ENCODE peak calls at places on chromosome 11, in four cellular contexts. J, B, I and A are unnamed samples. For H3K4me1, the result is how much of the 10 kb centered on the place peaks cover.

GRCh38 chr11:34603129-34604001 is 17.5 kb upstream of the EHF start:
- DNase-seq in B (no peak), I (no peak), J (peak), A (no peak)

GRCh38 chr11:58594826-58595225 is 16.0 kb downstream of the ZFP91 start:
- DNase-seq in I (no peak), J (no peak), B (no peak), A (no peak)

GRCh38 chr11:27294654-27295053 is 68.4 kb downstream of the CCDC34 start:
- DNase-seq in J (no peak), B (no peak), I (no peak), A (no peak)

GRCh38 chr11:13251961-13252360 is 25.6 kb upstream of the BMAL1 start:
- DNase-seq in B (no peak), I (no peak), J (no peak), A (no peak)

GRCh38 chr11:71238941-71239340 is 13.4 kb downstream of the SHANK2 start:
- DNase-seq in J (no peak), B (no peak), I (no peak), A (no peak)

GRCh38 chr11:132402056-132402684 is 1031.8 kb downstream of the NTM start:
- DNase-seq in I (no peak), B (peak), J (peak), A (peak)

GRCh38 chr11:132886335-132886734 is 646.0 kb downstream of the OPCML start:
- DNase-seq in I (no peak), B (no peak), J (no peak), A (no peak)

GRCh38 chr11:85682330-85683305 is 3.4 kb downstream of the CCDC89 start:
- DNase-seq in B (no peak), J (peak), I (no peak), A (peak)

GRCh38 chr11:67032830-67033555 is 10.1 kb downstream of the SYT12 start:
- DNase-seq in J (no peak), B (no peak), I (no peak), A (peak)

GRCh38 chr11:34833602-34834001 is 82.6 kb downstream of the APIP start:
- DNase-seq in B (no peak), J (no peak), I (no peak), A (no peak)

GRCh38 chr11:19419021-19419750 is 178.4 kb upstream of the E2F8 start:
- DNase-seq in J (no peak), I (no peak), B (no peak), A (peak)

GRCh38 chr11:86047275-86047991 is 21.5 kb downstream of the PICALM start:
- DNase-seq in J (no peak), I (no peak), B (no peak), A (no peak)

GRCh38 chr11:13786688-13787087 is 118.2 kb downstream of the FAR1 start:
- DNase-seq in B (no peak), J (no peak), I (no peak), A (no peak)

GRCh38 chr11:122690801-122691649 is 35.5 kb downstream of the UBASH3B start:
- DNase-seq in B (no peak), J (no peak), I (no peak), A (no peak)
- TF ChIP-seq HDAC2 in B (no peak), J (no peak), I (no peak), A (no peak)

GRCh38 chr11:112961146-112961668 is at the start of gene NCAM1:
- DNase-seq in I (peak), B (no peak), J (peak), A (peak)
- TF ChIP-seq REST in I (no peak), B (no peak), J (no peak), A (no peak)

DNA sequence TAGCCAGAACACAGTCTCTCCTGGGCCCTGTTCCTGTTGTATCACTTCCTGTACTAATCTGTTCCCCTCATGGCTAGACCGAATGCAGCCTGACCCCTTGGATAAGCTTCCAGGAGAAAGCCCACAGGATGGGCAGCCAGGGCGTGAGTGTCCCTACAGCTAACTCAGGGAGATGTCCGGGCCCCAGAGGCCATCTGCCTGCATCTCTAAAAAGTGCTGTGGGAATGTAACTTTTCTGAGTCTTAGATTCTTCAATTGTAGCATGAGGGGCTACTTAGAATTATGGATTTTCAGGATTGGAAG is 7.7 kb upstream of the MALAT1 start:
- DNase-seq in J (peak), I (no peak), B (no peak), A (no peak)
- H3K4me1 ChIP-seq in J (half or more), I (half or more), B (half or more), A (half or more)

DNA sequence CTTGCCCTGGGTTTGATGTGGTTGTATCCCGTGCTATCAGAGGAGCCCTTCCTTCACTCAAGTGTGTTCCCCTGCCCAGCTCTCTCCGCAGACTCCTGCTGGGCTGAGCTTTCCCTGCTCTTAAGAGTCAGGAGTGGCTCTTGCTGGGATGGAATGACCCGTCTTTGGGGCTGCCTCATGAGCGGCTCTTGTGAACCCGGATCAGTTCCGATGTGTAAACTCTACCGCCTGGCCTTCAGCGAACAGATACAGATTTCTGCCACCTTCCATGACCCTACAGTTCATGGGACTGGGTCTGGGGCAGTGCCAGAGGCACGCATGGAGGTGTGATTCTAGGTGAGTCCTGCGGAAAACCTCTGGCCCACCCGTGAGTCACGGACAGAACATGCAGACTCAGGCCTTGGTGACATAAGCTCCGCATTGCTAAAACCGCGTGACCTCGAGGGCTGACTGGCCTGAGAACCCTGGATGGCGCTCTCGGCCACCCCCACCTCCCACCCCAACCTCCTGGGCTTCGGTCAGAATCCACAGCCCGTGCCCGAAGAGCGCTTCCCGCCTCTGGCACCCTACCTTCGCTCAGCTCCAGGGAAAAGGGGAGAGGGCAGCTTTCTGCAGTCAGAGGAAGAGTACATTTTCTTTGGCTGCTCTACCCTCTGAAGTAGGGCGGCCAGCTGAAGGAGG is 1.3 kb upstream of the ZBTB16 start:
- DNase-seq in B (no peak), I (no peak), J (no peak), A (no peak)
- TF ChIP-seq HDAC2 in B (no peak), I (no peak), J (no peak), A (no peak)

GRCh38 chr11:45796461-45796861 is 8.5 kb upstream of the SLC35C1 start:
- DNase-seq in J (no peak), B (no peak), I (no peak), A (no peak)

GRCh38 chr11:45795379-45795778 is 9.6 kb upstream of the SLC35C1 start:
- DNase-seq in B (no peak), I (no peak), J (peak), A (no peak)

GRCh38 chr11:45791524-45791923 is 13.4 kb upstream of the SLC35C1 start:
- DNase-seq in J (no peak), I (peak), B (no peak), A (no peak)

GRCh38 chr11:45798793-45799441 is 6.0 kb upstream of the SLC35C1 start:
- DNase-seq in J (no peak), I (peak), B (no peak), A (no peak)

DNA sequence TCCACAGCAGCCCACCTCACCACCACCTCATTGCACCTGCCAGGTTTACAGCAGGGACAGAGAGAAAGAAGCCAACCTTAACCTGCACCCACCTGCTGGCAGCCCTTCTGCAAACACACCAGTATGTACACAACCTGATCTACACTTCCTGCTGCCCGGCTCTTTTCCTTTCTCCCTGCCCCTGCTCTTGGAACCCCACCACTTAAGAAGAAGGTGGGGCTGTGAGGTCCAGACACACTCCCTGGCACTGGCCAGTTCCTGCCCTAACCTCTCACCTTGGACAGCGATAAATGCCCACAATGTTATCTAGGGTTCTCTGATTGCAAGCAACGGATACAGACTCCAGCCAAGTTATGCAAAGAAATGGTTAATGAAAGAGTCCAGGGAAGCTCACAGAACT is 10.8 kb upstream of the SLC35C1 start:
- DNase-seq in B (no peak), J (no peak), I (no peak), A (no peak)
- TF ChIP-seq REST in B (no peak), J (no peak), I (no peak), A (peak)

DNA sequence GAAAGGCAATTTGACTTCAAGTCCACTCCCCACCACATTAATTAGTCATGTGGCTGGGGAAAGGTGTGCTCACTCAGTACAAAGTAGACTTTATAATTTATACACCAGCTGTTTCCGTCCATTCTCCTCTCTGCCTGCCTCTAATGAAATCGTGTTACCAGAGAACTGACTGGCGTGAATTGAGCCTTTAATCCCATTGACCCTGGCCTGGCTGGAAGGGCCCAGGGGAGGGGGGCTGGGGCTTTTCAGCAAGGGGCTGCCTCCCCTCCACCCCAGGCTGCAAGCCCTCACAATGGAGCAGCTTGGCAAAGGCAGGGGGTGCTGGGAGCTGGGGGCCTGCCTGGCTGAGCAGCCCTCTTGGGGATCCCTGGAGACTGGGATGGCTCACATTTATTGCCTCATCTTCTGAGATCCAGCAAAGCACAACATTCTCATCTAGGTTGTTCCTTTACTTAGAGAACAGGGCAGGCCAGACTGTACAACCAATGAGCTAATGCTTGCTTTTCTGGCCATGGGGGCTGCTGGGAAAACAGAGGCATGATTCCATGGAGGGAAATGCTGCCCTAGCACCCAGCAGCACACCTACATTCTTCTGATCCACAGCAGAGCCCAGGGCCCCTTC is 25.9 kb upstream of the LMO1 start:
- DNase-seq in I (no peak), J (no peak), B (no peak), A (no peak)
- H3K4me1 ChIP-seq in I (under half), J (under half), B (under half), A (under half)

DNA sequence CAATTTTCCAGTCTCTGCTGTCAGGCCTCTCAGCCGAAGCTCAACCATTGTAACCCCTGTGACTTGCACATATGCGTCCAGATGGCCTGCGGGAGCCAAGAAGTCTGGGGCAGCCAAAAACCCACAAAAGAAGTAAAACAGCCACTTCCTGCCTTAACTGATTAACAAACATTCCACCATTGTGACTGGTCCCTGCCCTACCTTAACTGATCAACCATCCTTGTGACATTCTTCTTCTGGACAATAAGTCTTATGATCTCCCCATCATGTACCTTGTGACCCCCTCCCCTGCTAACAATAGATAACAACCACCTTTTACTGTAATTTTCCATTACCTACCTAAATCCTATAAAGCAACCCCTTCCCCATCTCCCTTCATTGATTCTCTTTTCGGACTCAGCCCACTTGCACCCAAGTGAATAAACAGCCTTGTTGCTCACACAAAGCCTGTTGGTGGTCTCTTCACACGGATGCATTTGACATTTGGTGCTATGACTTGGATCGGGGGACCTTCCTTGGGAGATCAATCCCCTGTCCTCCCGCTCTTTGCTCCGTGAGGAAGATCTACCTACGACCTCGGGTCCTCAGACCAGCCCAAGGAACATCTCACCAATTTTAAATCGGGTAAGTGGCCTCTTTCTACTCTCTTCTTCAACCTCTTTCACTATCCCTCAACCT is 1.3 kb upstream of the NDUFC2 start:
- DNase-seq in B (no peak), J (peak), I (peak), A (no peak)
- TF ChIP-seq HDAC2 in B (no peak), J (peak), I (no peak), A (no peak)

GRCh38 chr11:88704505-88704904 is 361.3 kb downstream of the GRM5 start:
- DNase-seq in I (no peak), B (no peak), J (no peak), A (no peak)
- TF ChIP-seq REST in I (no peak), B (peak), J (no peak), A (peak)

DNA sequence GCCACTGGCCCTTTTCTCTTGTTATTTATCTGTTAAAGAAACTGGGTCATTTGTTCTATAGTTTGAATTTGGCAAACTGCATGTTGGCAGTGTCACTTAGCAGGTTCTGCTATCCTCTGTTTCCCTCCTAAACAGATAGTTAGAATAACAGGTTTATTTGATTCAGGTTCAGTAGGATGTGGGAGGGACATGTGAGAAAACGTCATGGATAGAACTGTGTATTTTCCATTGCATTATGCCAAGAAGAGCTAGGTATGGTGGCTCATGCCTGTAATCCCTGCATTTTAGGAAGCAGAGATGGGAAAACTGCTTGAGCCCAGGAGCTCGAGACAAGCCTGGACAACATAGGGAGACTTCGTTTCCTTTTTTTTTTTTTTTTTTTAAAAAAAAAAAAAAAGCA is 24.3 kb downstream of the PATL1 start:
- DNase-seq in I (no peak), B (no peak), J (no peak), A (no peak)
- H3K4me1 ChIP-seq in I (under half), B (under half), J (under half), A (under half)

GRCh38 chr11:16924826-16925494 is 89.3 kb downstream of the PLEKHA7 start:
- DNase-seq in J (no peak), I (peak), B (no peak), A (peak)
- TF ChIP-seq HDAC2 in J (no peak), I (no peak), B (no peak), A (no peak)